ENCODE peak calls at places on chromosomes 4 and X, in five cellular contexts. U is hypothalamus, C is progenitor cell of endocrine pancreas, F is heart left ventricle, Y is endothelial cell of umbilical vein. O is an unnamed sample.

GRCh38 chr4:106473515-106473914 is 104.9 kb upstream of the GIMD1 start:
- DNase-seq in F (no peak), C (no peak), U (no peak), Y (no peak), O (no peak)

GRCh38 chr4:7185487-7186030 is 6.8 kb upstream of the SORCS2 start:
- DNase-seq in U (no peak), C (no peak), Y (no peak), F (no peak), O (no peak)

GRCh38 chr4:117225441-117225840 is 140.1 kb upstream of the TRAM1L1 start:
- DNase-seq in Y (no peak), F (no peak), U (no peak), C (no peak), O (no peak)

GRCh38 chr4:113053883-113054282 is 4.4 kb downstream of the ANK2 start:
- DNase-seq in Y (no peak), F (no peak), C (no peak), U (no peak), O (no peak)

GRCh38 chrX:66110112-66110511 is 53.9 kb upstream of the HEPH start:
- DNase-seq in Y (peak; percentile 1), U (no peak), C (no peak), F (no peak), O (peak; percentile 15)

GRCh38 chr4:168797176-168797575 is 212.9 kb downstream of the CBR4 start:
- DNase-seq in U (no peak), F (no peak), Y (peak; percentile 72), C (no peak), O (peak; percentile 59)

GRCh38 chr4:117085185-117085701 is at the start of gene TRAM1L1:
- DNase-seq in F (peak; percentile 70), U (peak; percentile 79), C (peak; percentile 75), Y (peak; percentile 65), O (no peak)

GRCh38 chrX:107894038-107894437 is 68.4 kb downstream of the MID2 start:
- DNase-seq in C (no peak), U (no peak), Y (peak; percentile 47), F (no peak), O (peak; percentile 69)

GRCh38 chrX:103941201-103941975 is 21.0 kb upstream of the TMSB15B start:
- DNase-seq in C (no peak), Y (peak; percentile 37), F (no peak), U (no peak), O (peak; percentile 63)

GRCh38 chr4:2368779-2369437 is 49.5 kb downstream of the ZFYVE28 start:
- DNase-seq in C (no peak), Y (no peak), F (no peak), U (no peak), O (no peak)

GRCh38 chrX:147079457-147079856 is 264.9 kb upstream of the CXorf51A start:
- DNase-seq in U (no peak), C (no peak), Y (no peak), F (no peak), O (no peak)

GRCh38 chr4:142474398-142475087 is 371.6 kb downstream of the INPP4B start:
- DNase-seq in F (no peak), C (no peak), Y (no peak), U (no peak), O (no peak)

GRCh38 chr4:88957570-88957969 is 99.4 kb downstream of the FAM13A start:
- DNase-seq in F (no peak), C (no peak), Y (no peak), U (no peak), O (no peak)

GRCh38 chr4:53273726-53274125 is 92.1 kb downstream of the SCFD2 start:
- DNase-seq in Y (no peak), U (no peak), F (no peak), C (no peak), O (no peak)

GRCh38 chr4:169397762-169398161 is 127.0 kb upstream of the SH3RF1 start:
- DNase-seq in U (no peak), F (no peak), C (no peak), Y (peak; percentile 44), O (peak; percentile 75)

GRCh38 chrX:72016881-72017783 is 106.5 kb downstream of the NHSL2 start:
- DNase-seq in C (no peak), F (no peak), Y (no peak), U (no peak), O (no peak)

GRCh38 chrX:65928522-65928921 is 111.4 kb downstream of the VSIG4 start:
- DNase-seq in Y (no peak), U (no peak), F (no peak), C (no peak), O (no peak)

GRCh38 chr4:8906991-8907595 is 35.5 kb upstream of the HMX1 start:
- DNase-seq in F (peak; percentile 6), Y (no peak), C (no peak), U (no peak), O (no peak)

GRCh38 chrX:153421856-153422255 is 10.6 kb downstream of the ZFP92 start:
- DNase-seq in U (no peak), Y (no peak), F (no peak), C (no peak), O (no peak)

GRCh38 chrX:155048997-155049619 is 21.8 kb downstream of the CMC4 start:
- DNase-seq in U (peak; percentile 20), F (peak; percentile 37), C (peak; percentile 34), Y (peak; percentile 39), O (peak; percentile 74)

GRCh38 chrX:17242470-17242869 is 132.5 kb upstream of the NHS start:
- DNase-seq in C (peak; percentile 47), F (no peak), Y (peak; percentile 62), U (no peak), O (peak; percentile 63)

GRCh38 chr4:102246416-102246815 is 98.9 kb downstream of the SLC39A8 start:
- DNase-seq in Y (no peak), C (no peak), U (no peak), F (no peak), O (no peak)

GRCh38 chrX:53312946-53313745 is 31.8 kb upstream of the IQSEC2 start:
- DNase-seq in U (peak; percentile 60), Y (peak; percentile 56), F (peak; percentile 55), C (peak; percentile 49), O (peak; percentile 67)

GRCh38 chrX:30653415-30654131 is at the start of gene GK:
- DNase-seq in C (no peak), F (no peak), Y (peak; percentile 3), U (peak; percentile 22), O (peak; percentile 10)

GRCh38 chr4:87213425-87213824 is 7.0 kb downstream of the KLHL8 start:
- DNase-seq in C (no peak), Y (peak; percentile 11), F (no peak), U (no peak), O (no peak)

GRCh38 chrX:10014462-10015373 is 47.6 kb downstream of the CLDN34 start:
- DNase-seq in C (peak; percentile 64), U (peak; percentile 78), Y (peak; percentile 87), F (peak; percentile 93), O (peak; percentile 91)

GRCh38 chrX:9807355-9808182 is 21.3 kb downstream of the SHROOM2 start:
- DNase-seq in Y (no peak), F (no peak), C (no peak), U (no peak), O (no peak)

GRCh38 chr4:183746305-183747229 is 87.5 kb downstream of the TRAPPC11 start:
- DNase-seq in F (no peak), U (no peak), C (no peak), Y (no peak), O (no peak)

GRCh38 chr4:112348488-112349158 is 51.5 kb downstream of the ALPK1 start:
- DNase-seq in F (peak; percentile 90), C (no peak), U (peak; percentile 65), Y (peak; percentile 12), O (peak; percentile 27)

GRCh38 chr4:73172166-73172565 is 86.4 kb downstream of the ANKRD17 start:
- DNase-seq in C (no peak), F (no peak), Y (no peak), U (no peak), O (peak; percentile 16)

GRCh38 chrX:107565916-107566602 is 62.3 kb upstream of the PRPS1 start:
- DNase-seq in Y (peak; percentile 52), U (peak; percentile 3), C (peak; percentile 16), F (no peak), O (peak; percentile 37)

GRCh38 chrX:118760025-118760424 is 32.6 kb downstream of the IL13RA1 start:
- DNase-seq in C (no peak), Y (no peak), U (no peak), F (no peak), O (no peak)

GRCh38 chr4:125011646-125012045 is 299.1 kb upstream of the ANKRD50 start:
- DNase-seq in F (no peak), U (no peak), Y (peak; percentile 29), C (no peak), O (peak; percentile 61)

GRCh38 chrX:39808471-39808917 is 289.3 kb downstream of the BCOR start:
- DNase-seq in C (no peak), U (no peak), F (no peak), Y (peak; percentile 74), O (peak; percentile 58)

GRCh38 chr4:53906786-53907185 is 157.6 kb downstream of the CHIC2 start:
- DNase-seq in Y (no peak), U (no peak), F (no peak), C (no peak), O (no peak)

GRCh38 chr4:152679414-152680281 is at the start of gene TMEM154:
- DNase-seq in Y (peak; percentile 75), U (peak; percentile 35), C (peak; percentile 14), F (peak; percentile 59), O (peak; percentile 81)

GRCh38 chr4:20889901-20890300 is 189.6 kb downstream of the PACRGL start:
- DNase-seq in C (no peak), U (no peak), F (no peak), Y (no peak), O (no peak)

GRCh38 chrX:123873956-123874355 is 14.1 kb downstream of the XIAP start:
- DNase-seq in C (no peak), Y (peak; percentile 37), U (no peak), F (no peak), O (peak; percentile 42)

GRCh38 chr4:6416518-6417286 is 55.7 kb downstream of the PPP2R2C start:
- DNase-seq in U (peak; percentile 44), F (no peak), Y (no peak), C (no peak), O (no peak)

O was measured in dermis blood vessel endothelial cell.